ENCODE peak calls at places on chromosomes 13 and 19, in eight cellular contexts. B is progenitor cell of endocrine pancreas, F is memory B cell, T is NCI-H146, N is mesendoderm, Q is HS-5, H is lower leg skin, C is EL. Z is an unnamed sample.

GRCh38 chr19:32178841-32179410 is 166.5 kb upstream of the ZNF507 start:
- DNase-seq in Q (no peak), B (no peak), C (no peak), T (no peak), F (no peak), H (peak; percentile 63), N (no peak), Z (no peak)

GRCh38 chr19:662207-662961 is 630 bp downstream of the RNF126 start:
- DNase-seq in H (no peak), T (peak; percentile 32), Q (no peak), C (peak; percentile 41), F (peak; percentile 62), B (no peak), N (peak; percentile 78), Z (peak; percentile 87)

GRCh38 chr19:772730-773436 is 22.0 kb downstream of the MISP start:
- DNase-seq in H (no peak), Q (no peak), N (peak; percentile 53), F (no peak), B (no peak), C (no peak), T (no peak), Z (no peak)

GRCh38 chr19:31285744-31286143 is 63.5 kb downstream of the TSHZ3 start:
- DNase-seq in F (no peak), H (no peak), N (no peak), T (no peak), B (no peak), Q (no peak), C (peak; percentile 6), Z (peak; percentile 32)

GRCh38 chr13:106532111-106532929 is 3.1 kb downstream of the EFNB2 start:
- DNase-seq in T (no peak), C (peak; percentile 49), N (peak; percentile 47), B (no peak), Q (no peak), F (no peak), H (no peak), Z (no peak)

GRCh38 chr13:50126378-50127016 is 111.3 kb downstream of the KCNRG start:
- DNase-seq in C (no peak), Q (no peak), B (no peak), H (no peak), N (peak; percentile 66), T (peak; percentile 65), F (no peak), Z (peak; percentile 49)

GRCh38 chr19:32743021-32743420 is 23.5 kb downstream of the TDRD12 start:
- DNase-seq in H (no peak), C (no peak), B (no peak), N (no peak), F (no peak), T (no peak), Q (no peak), Z (no peak)

GRCh38 chr19:48629599-48630288 is 7.4 kb downstream of the DBP start:
- DNase-seq in C (no peak), F (peak; percentile 17), B (no peak), H (no peak), T (peak; percentile 52), N (peak; percentile 97), Q (no peak), Z (no peak)

GRCh38 chr13:31236211-31236786 is 36.5 kb downstream of the B3GLCT start:
- DNase-seq in B (no peak), Q (no peak), F (no peak), T (peak; percentile 26), H (no peak), N (peak; percentile 37), C (peak; percentile 37), Z (peak; percentile 21)

GRCh38 chr19:38252935-38253691 is 3.1 kb downstream of the PPP1R14A start:
- DNase-seq in F (no peak), C (no peak), B (no peak), N (no peak), H (no peak), Q (no peak), T (no peak), Z (no peak)

GRCh38 chr19:55535173-55535572 is 1.8 kb downstream of the SBK2 start:
- DNase-seq in H (no peak), T (no peak), N (no peak), Q (no peak), B (no peak), F (no peak), C (no peak), Z (peak; percentile 8)

GRCh38 chr19:1768248-1768647 is 14.9 kb downstream of the ONECUT3 start:
- DNase-seq in H (no peak), F (no peak), T (no peak), B (peak; percentile 54), Q (no peak), N (peak; percentile 81), C (peak; percentile 30), Z (no peak)

GRCh38 chr13:30016398-30016797 is 166.0 kb upstream of the UBL3 start:
- DNase-seq in N (no peak), C (no peak), F (no peak), Q (no peak), T (no peak), B (no peak), H (no peak), Z (no peak)

GRCh38 chr19:1271528-1272422 is 2.6 kb downstream of the CIRBP start:
- DNase-seq in B (no peak), Q (no peak), T (no peak), N (no peak), C (no peak), H (peak; percentile 89), F (no peak), Z (no peak)

GRCh38 chr13:106533940-106534843 is 1.3 kb downstream of the EFNB2 start:
- DNase-seq in H (peak; percentile 89), F (peak; percentile 39), Q (peak; percentile 22), N (peak; percentile 78), C (peak; percentile 72), B (no peak), T (peak; percentile 42), Z (peak; percentile 38)

GRCh38 chr13:97437729-97438128 is 3.8 kb downstream of the RAP2A start:
- DNase-seq in Q (no peak), N (no peak), H (no peak), T (no peak), B (no peak), C (no peak), F (no peak), Z (no peak)

GRCh38 chr13:27953671-27954405 is 15.3 kb downstream of the CDX2 start:
- DNase-seq in C (peak; percentile 78), T (peak; percentile 16), F (peak; percentile 76), H (peak; percentile 91), N (peak; percentile 91), Q (no peak), B (peak; percentile 88), Z (peak; percentile 94)

GRCh38 chr19:51002542-51003311 is 1.3 kb upstream of the KLK8 start:
- DNase-seq in B (no peak), Q (no peak), F (no peak), H (no peak), T (no peak), C (peak; percentile 21), N (peak; percentile 93), Z (peak; percentile 57)

GRCh38 chr13:99821741-99822140 is 149.8 kb downstream of the ZIC5 start:
- DNase-seq in Q (no peak), B (no peak), F (no peak), N (no peak), C (peak; percentile 2), T (no peak), H (no peak), Z (no peak)

GRCh38 chr13:110960219-110960618 is 45.4 kb upstream of the ANKRD10 start:
- DNase-seq in F (no peak), H (peak; percentile 69), T (no peak), Q (no peak), B (no peak), C (no peak), N (no peak), Z (no peak)

GRCh38 chr13:77310579-77311279 is 16.2 kb downstream of the MYCBP2 start:
- DNase-seq in T (no peak), Q (no peak), C (no peak), B (no peak), F (no peak), H (no peak), N (no peak), Z (no peak)

GRCh38 chr13:42492372-42492920 is 81.5 kb upstream of the TNFSF11 start:
- DNase-seq in C (no peak), N (no peak), B (no peak), T (no peak), Q (no peak), H (no peak), F (no peak), Z (no peak)

GRCh38 chr13:23180711-23181110 is at the start of gene SGCG:
- DNase-seq in N (no peak), Q (no peak), C (no peak), T (no peak), F (no peak), B (no peak), H (no peak), Z (no peak)

GRCh38 chr19:18283338-18283737 is 1.9 kb upstream of the JUND start:
- DNase-seq in F (no peak), T (no peak), B (no peak), C (no peak), N (no peak), H (no peak), Q (no peak), Z (no peak)

GRCh38 chr13:41004875-41005693 is 14.0 kb downstream of the ELF1 start:
- DNase-seq in F (no peak), Q (no peak), T (no peak), H (no peak), N (no peak), B (no peak), C (peak; percentile 32), Z (peak; percentile 25)

Z was measured in GM20000.